ENCODE peak calls at places on chromosomes 3 and 15, in seven cellular contexts. One of them, this sample, is unnamed.

GRCh38 chr3:30453364-30454039 is 152.9 kb upstream of the TGFBR2 start:
- DNase-seq in MCF 10A: peak
- DNase-seq in AG09309: no peak
- DNase-seq in left ventricle myocardium inferior: no peak
- DNase-seq in lung: no peak
- DNase-seq in bronchial epithelial cell: no peak
- DNase-seq in cardiac muscle cell: peak
- DNase-seq in this sample: no peak

GRCh38 chr3:4984511-4984864 is 5.3 kb downstream of the BHLHE40 start:
- DNase-seq in left ventricle myocardium inferior: no peak
- DNase-seq in lung: no peak
- DNase-seq in MCF 10A: peak
- DNase-seq in cardiac muscle cell: no peak
- DNase-seq in bronchial epithelial cell: peak
- DNase-seq in AG09309: no peak
- DNase-seq in this sample: no peak

GRCh38 chr3:42658091-42658770 is 4.7 kb downstream of the ZBTB47 start:
- DNase-seq in lung: no peak
- DNase-seq in bronchial epithelial cell: no peak
- DNase-seq in left ventricle myocardium inferior: no peak
- DNase-seq in cardiac muscle cell: no peak
- DNase-seq in AG09309: no peak
- DNase-seq in MCF 10A: no peak
- DNase-seq in this sample: no peak

GRCh38 chr3:72340476-72341379 is 507.5 kb downstream of the SHQ1 start:
- DNase-seq in cardiac muscle cell: no peak
- DNase-seq in left ventricle myocardium inferior: no peak
- DNase-seq in MCF 10A: no peak
- DNase-seq in AG09309: no peak
- DNase-seq in bronchial epithelial cell: no peak
- DNase-seq in lung: no peak
- DNase-seq in this sample: no peak

GRCh38 chr15:74343127-74343796 is 24.2 kb downstream of the CYP11A1 start:
- DNase-seq in bronchial epithelial cell: no peak
- DNase-seq in MCF 10A: no peak
- DNase-seq in lung: no peak
- DNase-seq in cardiac muscle cell: no peak
- DNase-seq in AG09309: no peak
- DNase-seq in left ventricle myocardium inferior: no peak
- DNase-seq in this sample: no peak

GRCh38 chr3:178982138-178982537 is 89.5 kb downstream of the ZMAT3 start:
- DNase-seq in lung: no peak
- DNase-seq in cardiac muscle cell: no peak
- DNase-seq in MCF 10A: peak
- DNase-seq in bronchial epithelial cell: peak
- DNase-seq in left ventricle myocardium inferior: no peak
- DNase-seq in AG09309: no peak
- DNase-seq in this sample: no peak

GRCh38 chr3:138165061-138165460 is 9.7 kb downstream of the DBR1 start:
- DNase-seq in lung: no peak
- DNase-seq in MCF 10A: no peak
- DNase-seq in bronchial epithelial cell: no peak
- DNase-seq in AG09309: no peak
- DNase-seq in left ventricle myocardium inferior: no peak
- DNase-seq in cardiac muscle cell: no peak
- DNase-seq in this sample: no peak

GRCh38 chr3:184693011-184693975 is 18.6 kb downstream of the MAGEF1 start:
- DNase-seq in lung: no peak
- DNase-seq in cardiac muscle cell: no peak
- DNase-seq in bronchial epithelial cell: no peak
- DNase-seq in left ventricle myocardium inferior: no peak
- DNase-seq in AG09309: no peak
- DNase-seq in MCF 10A: no peak
- DNase-seq in this sample: no peak

GRCh38 chr3:185825639-185826481 is 1.0 kb upstream of the IGF2BP2 start:
- DNase-seq in bronchial epithelial cell: peak
- DNase-seq in left ventricle myocardium inferior: peak
- DNase-seq in cardiac muscle cell: peak
- DNase-seq in AG09309: no peak
- DNase-seq in lung: peak
- DNase-seq in MCF 10A: peak
- DNase-seq in this sample: peak

GRCh38 chr15:66966256-66966655 is 99.1 kb upstream of the SMAD3 start:
- DNase-seq in cardiac muscle cell: no peak
- DNase-seq in AG09309: no peak
- DNase-seq in left ventricle myocardium inferior: no peak
- DNase-seq in lung: no peak
- DNase-seq in MCF 10A: peak
- DNase-seq in bronchial epithelial cell: peak
- DNase-seq in this sample: no peak

GRCh38 chr3:88231207-88231606 is 81.4 kb downstream of the C3orf38 start:
- DNase-seq in bronchial epithelial cell: peak
- DNase-seq in AG09309: no peak
- DNase-seq in lung: no peak
- DNase-seq in left ventricle myocardium inferior: no peak
- DNase-seq in MCF 10A: peak
- DNase-seq in cardiac muscle cell: peak
- DNase-seq in this sample: no peak

GRCh38 chr3:74529145-74529544 is 85.3 kb downstream of the CNTN3 start:
- DNase-seq in cardiac muscle cell: no peak
- DNase-seq in left ventricle myocardium inferior: no peak
- DNase-seq in lung: no peak
- DNase-seq in bronchial epithelial cell: no peak
- DNase-seq in AG09309: no peak
- DNase-seq in MCF 10A: no peak
- DNase-seq in this sample: no peak

GRCh38 chr3:109059289-109059688 is 58.6 kb downstream of the MORC1 start:
- DNase-seq in lung: no peak
- DNase-seq in AG09309: no peak
- DNase-seq in bronchial epithelial cell: no peak
- DNase-seq in cardiac muscle cell: no peak
- DNase-seq in MCF 10A: no peak
- DNase-seq in left ventricle myocardium inferior: no peak
- DNase-seq in this sample: no peak

GRCh38 chr15:58546635-58547627 is 115.1 kb downstream of the LIPC start:
- DNase-seq in MCF 10A: peak
- DNase-seq in lung: peak
- DNase-seq in bronchial epithelial cell: peak
- DNase-seq in AG09309: peak
- DNase-seq in cardiac muscle cell: peak
- DNase-seq in left ventricle myocardium inferior: peak
- DNase-seq in this sample: no peak

GRCh38 chr15:45126535-45127158 is 3.0 kb downstream of the DUOXA1 start:
- DNase-seq in cardiac muscle cell: peak
- DNase-seq in bronchial epithelial cell: peak
- DNase-seq in MCF 10A: peak
- DNase-seq in lung: no peak
- DNase-seq in left ventricle myocardium inferior: no peak
- DNase-seq in AG09309: no peak
- DNase-seq in this sample: no peak

GRCh38 chr15:43974852-43975251 is 148.1 kb downstream of the WDR76 start:
- DNase-seq in lung: no peak
- DNase-seq in MCF 10A: no peak
- DNase-seq in bronchial epithelial cell: no peak
- DNase-seq in cardiac muscle cell: no peak
- DNase-seq in AG09309: no peak
- DNase-seq in left ventricle myocardium inferior: no peak
- DNase-seq in this sample: no peak

GRCh38 chr3:60514085-60514649 is 737.1 kb downstream of the FHIT start:
- DNase-seq in MCF 10A: no peak
- DNase-seq in lung: no peak
- DNase-seq in left ventricle myocardium inferior: no peak
- DNase-seq in AG09309: no peak
- DNase-seq in bronchial epithelial cell: no peak
- DNase-seq in cardiac muscle cell: no peak
- DNase-seq in this sample: no peak

GRCh38 chr3:190424478-190425439 is 24.9 kb downstream of the TMEM207 start:
- DNase-seq in cardiac muscle cell: peak
- DNase-seq in MCF 10A: peak
- DNase-seq in AG09309: peak
- DNase-seq in lung: peak
- DNase-seq in left ventricle myocardium inferior: peak
- DNase-seq in bronchial epithelial cell: peak
- DNase-seq in this sample: no peak

GRCh38 chr15:36595625-36596024 is 16.2 kb downstream of the CDIN1 start:
- DNase-seq in left ventricle myocardium inferior: no peak
- DNase-seq in lung: no peak
- DNase-seq in bronchial epithelial cell: no peak
- DNase-seq in AG09309: no peak
- DNase-seq in MCF 10A: no peak
- DNase-seq in cardiac muscle cell: no peak
- DNase-seq in this sample: no peak

GRCh38 chr3:30289324-30289723 is 317.1 kb upstream of the TGFBR2 start:
- DNase-seq in left ventricle myocardium inferior: no peak
- DNase-seq in bronchial epithelial cell: peak
- DNase-seq in AG09309: no peak
- DNase-seq in MCF 10A: no peak
- DNase-seq in cardiac muscle cell: peak
- DNase-seq in lung: no peak
- DNase-seq in this sample: no peak

GRCh38 chr3:53729618-53730017 is 116.6 kb downstream of the CHDH start:
- DNase-seq in cardiac muscle cell: no peak
- DNase-seq in lung: no peak
- DNase-seq in AG09309: no peak
- DNase-seq in MCF 10A: peak
- DNase-seq in bronchial epithelial cell: peak
- DNase-seq in left ventricle myocardium inferior: no peak
- DNase-seq in this sample: no peak

GRCh38 chr15:64993290-64993689 is 3.6 kb upstream of the SPG21 start:
- DNase-seq in bronchial epithelial cell: no peak
- DNase-seq in cardiac muscle cell: no peak
- DNase-seq in MCF 10A: no peak
- DNase-seq in AG09309: no peak
- DNase-seq in lung: no peak
- DNase-seq in left ventricle myocardium inferior: no peak
- DNase-seq in this sample: no peak

GRCh38 chr3:32401541-32402052 is 9.9 kb downstream of the CMTM7 start:
- DNase-seq in lung: peak
- DNase-seq in bronchial epithelial cell: peak
- DNase-seq in cardiac muscle cell: peak
- DNase-seq in MCF 10A: peak
- DNase-seq in left ventricle myocardium inferior: peak
- DNase-seq in AG09309: no peak
- DNase-seq in this sample: peak

GRCh38 chr15:53389271-53389670 is 370.2 kb downstream of the WDR72 start:
- DNase-seq in cardiac muscle cell: no peak
- DNase-seq in left ventricle myocardium inferior: no peak
- DNase-seq in MCF 10A: no peak
- DNase-seq in AG09309: no peak
- DNase-seq in bronchial epithelial cell: no peak
- DNase-seq in lung: no peak
- DNase-seq in this sample: no peak

DNA sequence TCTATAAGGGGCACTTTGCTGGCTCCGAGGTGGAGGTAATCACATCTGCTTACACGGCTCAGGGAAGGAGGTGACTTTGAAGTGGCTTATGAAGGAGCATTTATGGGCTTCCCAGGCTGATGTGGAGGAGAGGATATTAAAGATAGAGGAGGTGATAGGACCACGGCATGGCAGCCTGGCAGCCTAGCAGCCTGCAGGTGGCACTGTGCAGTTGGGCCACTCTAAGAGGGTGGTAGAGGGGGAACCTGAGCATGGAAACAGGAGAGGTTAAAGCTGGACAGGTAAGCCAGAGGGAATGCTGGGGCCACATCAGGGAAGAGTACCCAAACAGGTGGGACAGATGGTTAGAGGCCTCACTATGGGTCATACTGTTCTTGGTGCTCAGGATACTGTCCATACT is 375.0 kb downstream of the WDR72 start:
- DNase-seq in left ventricle myocardium inferior: no peak
- DNase-seq in bronchial epithelial cell: no peak
- DNase-seq in cardiac muscle cell: no peak
- DNase-seq in MCF 10A: no peak
- DNase-seq in lung: no peak
- DNase-seq in AG09309: no peak
- DNase-seq in this sample: no peak
- TF ChIP-seq CTCF in left ventricle myocardium inferior: no peak
- TF ChIP-seq CTCF in bronchial epithelial cell: no peak
- TF ChIP-seq CTCF in cardiac muscle cell: no peak
- TF ChIP-seq CTCF in MCF 10A: no peak
- TF ChIP-seq CTCF in lung: no peak
- TF ChIP-seq CTCF in AG09309: no peak
- TF ChIP-seq CTCF in this sample: no peak

DNA sequence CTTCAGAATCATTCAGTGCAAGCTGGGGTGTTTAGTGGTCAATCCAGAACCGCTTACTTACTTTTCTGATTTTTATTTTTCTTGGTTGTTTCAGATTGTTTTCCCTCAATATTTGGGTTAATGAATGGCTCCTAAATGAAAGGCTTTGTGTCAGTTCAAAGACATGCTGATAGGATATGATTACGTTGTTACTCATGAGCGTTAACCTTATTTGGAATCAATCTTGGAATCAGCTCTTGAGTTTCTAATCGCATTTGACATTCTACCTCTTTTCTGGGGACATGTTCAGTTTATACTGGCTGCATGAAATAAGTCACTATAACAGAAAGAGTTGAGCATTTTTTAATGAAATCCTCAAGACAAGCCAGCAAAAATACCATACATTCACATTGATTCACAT is 50.2 kb downstream of the ATP11B start:
- DNase-seq in cardiac muscle cell: no peak
- DNase-seq in left ventricle myocardium inferior: no peak
- DNase-seq in AG09309: no peak
- DNase-seq in lung: no peak
- DNase-seq in MCF 10A: no peak
- DNase-seq in bronchial epithelial cell: peak
- DNase-seq in this sample: no peak
- TF ChIP-seq CTCF in cardiac muscle cell: no peak
- TF ChIP-seq CTCF in left ventricle myocardium inferior: no peak
- TF ChIP-seq CTCF in AG09309: no peak
- TF ChIP-seq CTCF in lung: no peak
- TF ChIP-seq CTCF in MCF 10A: no peak
- TF ChIP-seq CTCF in bronchial epithelial cell: no peak
- TF ChIP-seq CTCF in this sample: no peak

DNA sequence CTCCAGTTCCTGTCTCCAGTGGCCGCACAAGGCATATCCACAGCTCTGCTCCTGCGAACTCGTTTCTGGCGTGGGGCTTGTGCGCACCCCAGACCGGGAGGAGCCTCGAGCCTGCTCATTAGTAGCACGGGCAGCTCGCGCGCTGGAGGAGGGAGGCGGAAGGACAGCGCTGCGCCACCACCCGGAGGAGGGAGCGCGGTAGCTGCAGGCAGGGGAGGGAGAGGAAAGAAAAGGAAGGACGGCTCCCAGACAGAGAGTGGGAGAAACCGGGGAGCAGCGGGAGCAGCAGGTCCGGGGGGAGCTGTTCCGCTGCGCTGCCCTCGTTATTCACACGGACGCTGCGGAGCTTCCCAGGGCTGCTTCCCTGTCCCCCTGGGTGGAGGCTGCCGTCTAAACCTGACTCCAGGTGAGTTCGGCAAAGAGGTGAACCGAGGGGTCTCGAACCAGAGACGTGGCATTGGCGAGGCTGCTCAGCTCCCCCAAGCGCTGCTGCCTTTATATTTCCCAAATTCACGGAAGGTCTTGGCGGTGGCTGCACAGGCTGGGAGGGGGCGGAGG is 121.3 kb upstream of the ZNF717 start:
- DNase-seq in left ventricle myocardium inferior: no peak
- DNase-seq in bronchial epithelial cell: peak
- DNase-seq in lung: no peak
- DNase-seq in MCF 10A: no peak
- DNase-seq in cardiac muscle cell: no peak
- DNase-seq in AG09309: peak
- DNase-seq in this sample: no peak
- TF ChIP-seq CTCF in left ventricle myocardium inferior: no peak
- TF ChIP-seq CTCF in bronchial epithelial cell: peak
- TF ChIP-seq CTCF in lung: no peak
- TF ChIP-seq CTCF in MCF 10A: no peak
- TF ChIP-seq CTCF in cardiac muscle cell: no peak
- TF ChIP-seq CTCF in AG09309: peak
- TF ChIP-seq CTCF in this sample: no peak

GRCh38 chr3:122947086-122947611 is 80.4 kb downstream of the SEMA5B start:
- DNase-seq in lung: no peak
- DNase-seq in AG09309: no peak
- DNase-seq in MCF 10A: no peak
- DNase-seq in bronchial epithelial cell: no peak
- DNase-seq in cardiac muscle cell: no peak
- DNase-seq in left ventricle myocardium inferior: no peak
- DNase-seq in this sample: no peak
- TF ChIP-seq CTCF in lung: no peak
- TF ChIP-seq CTCF in AG09309: no peak
- TF ChIP-seq CTCF in MCF 10A: no peak
- TF ChIP-seq CTCF in bronchial epithelial cell: no peak
- TF ChIP-seq CTCF in cardiac muscle cell: no peak
- TF ChIP-seq CTCF in left ventricle myocardium inferior: no peak
- TF ChIP-seq CTCF in this sample: no peak

This sample was measured in natural killer cell.